ENCODE peak calls at places on chromosomes 13 and 19, in five cellular contexts. Z is HepG2, B is breast epithelium, D is thoracic aorta, C is brain microvascular endothelial cell. N is an unnamed sample.

GRCh38 chr13:95834134-95834765 is 157.3 kb downstream of the DNAJC3 start:
- DNase-seq in D (no peak), C (peak; percentile 49), Z (peak; percentile 32), B (no peak), N (peak; percentile 67)

GRCh38 chr13:36356058-36356457 is 9.9 kb upstream of the SPART start:
- DNase-seq in B (no peak), C (no peak), Z (peak; percentile 21), D (no peak), N (no peak)

GRCh38 chr19:6271251-6271650 is 8.5 kb downstream of the MLLT1 start:
- DNase-seq in Z (no peak), D (no peak), C (no peak), B (no peak), N (no peak)

GRCh38 chr13:75368167-75368566 is 113.8 kb downstream of the TBC1D4 start:
- DNase-seq in C (peak; percentile 88), Z (no peak), D (peak; percentile 14), B (no peak), N (no peak)

GRCh38 chr19:36136975-36137686 is 2.7 kb upstream of the CAPNS1 start:
- DNase-seq in C (peak; percentile 39), D (peak; percentile 61), B (peak; percentile 82), Z (no peak), N (peak; percentile 94)

GRCh38 chr19:44847144-44848035 is 1.3 kb downstream of the NECTIN2 start:
- DNase-seq in D (no peak), B (peak; percentile 88), C (peak; percentile 60), Z (peak; percentile 42), N (peak; percentile 92)

GRCh38 chr13:80131204-80131603 is 209.7 kb downstream of the SPRY2 start:
- DNase-seq in B (no peak), C (peak; percentile 75), Z (no peak), D (peak; percentile 31), N (peak; percentile 53)

GRCh38 chr19:48623556-48624066 is 4.3 kb downstream of the SPHK2 start:
- DNase-seq in Z (no peak), B (no peak), C (no peak), D (no peak), N (no peak)

GRCh38 chr19:10454267-10454666 is 33.9 kb downstream of the PDE4A start:
- DNase-seq in D (no peak), B (no peak), Z (no peak), C (no peak), N (no peak)

GRCh38 chr13:105121221-105121620 is 1414.2 kb downstream of the EFNB2 start:
- DNase-seq in D (no peak), Z (no peak), C (no peak), B (no peak), N (no peak)

GRCh38 chr13:111853766-111854165 is 213.2 kb upstream of the SOX1 start:
- DNase-seq in C (no peak), Z (no peak), D (no peak), B (no peak), N (no peak)

GRCh38 chr13:24540236-24541126 is 27.9 kb upstream of the PARP4 start:
- DNase-seq in C (no peak), B (no peak), Z (peak; percentile 2), D (no peak), N (peak; percentile 5)

GRCh38 chr19:16496613-16496983 is 404 bp downstream of the C19orf44 start:
- DNase-seq in D (peak; percentile 20), B (no peak), C (peak; percentile 62), Z (no peak), N (no peak)

GRCh38 chr13:102191951-102192461 is 209.8 kb downstream of the FGF14 start:
- DNase-seq in Z (no peak), C (peak; percentile 22), B (no peak), D (no peak), N (no peak)

GRCh38 chr19:42122691-42123607 is 9.3 kb downstream of the POU2F2 start:
- DNase-seq in Z (no peak), C (no peak), D (no peak), B (no peak), N (no peak)

GRCh38 chr19:42124386-42124901 is 7.8 kb downstream of the POU2F2 start:
- DNase-seq in D (no peak), Z (no peak), C (no peak), B (no peak), N (no peak)

GRCh38 chr19:42121666-42122069 is 10.6 kb downstream of the POU2F2 start:
- DNase-seq in B (no peak), Z (no peak), D (no peak), C (peak; percentile 79), N (no peak)

GRCh38 chr19:42125536-42125935 is 6.7 kb downstream of the POU2F2 start:
- DNase-seq in C (no peak), B (no peak), D (no peak), Z (no peak), N (no peak)

DNA sequence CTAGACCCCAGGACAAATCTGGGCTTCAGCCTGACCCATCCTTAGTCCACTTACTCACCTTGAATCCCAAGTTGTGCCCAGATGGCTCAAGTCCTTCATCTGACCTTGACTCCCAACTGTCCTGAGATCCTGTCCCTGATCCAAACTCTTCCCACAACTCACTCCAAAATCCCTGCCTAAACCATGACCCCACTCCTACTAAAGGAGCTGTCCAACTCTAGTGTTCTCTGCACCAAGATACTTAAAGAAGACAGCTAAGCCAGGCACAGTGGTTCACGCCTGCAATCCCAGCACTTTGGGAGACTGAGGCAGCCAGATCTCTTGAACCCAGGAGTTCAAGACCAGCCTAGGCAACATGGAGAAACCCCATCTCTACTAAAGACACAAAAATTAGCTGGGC is 8.5 kb downstream of the POU2F2 start:
- DNase-seq in B (no peak), Z (no peak), C (no peak), D (no peak), N (no peak)
- H3K27ac ChIP-seq in B (no peak overlapping the region), Z (no peak overlapping the region), C (no peak overlapping the region), D (no peak overlapping the region), N (peak overlapping the region; percentile 1)

DNA sequence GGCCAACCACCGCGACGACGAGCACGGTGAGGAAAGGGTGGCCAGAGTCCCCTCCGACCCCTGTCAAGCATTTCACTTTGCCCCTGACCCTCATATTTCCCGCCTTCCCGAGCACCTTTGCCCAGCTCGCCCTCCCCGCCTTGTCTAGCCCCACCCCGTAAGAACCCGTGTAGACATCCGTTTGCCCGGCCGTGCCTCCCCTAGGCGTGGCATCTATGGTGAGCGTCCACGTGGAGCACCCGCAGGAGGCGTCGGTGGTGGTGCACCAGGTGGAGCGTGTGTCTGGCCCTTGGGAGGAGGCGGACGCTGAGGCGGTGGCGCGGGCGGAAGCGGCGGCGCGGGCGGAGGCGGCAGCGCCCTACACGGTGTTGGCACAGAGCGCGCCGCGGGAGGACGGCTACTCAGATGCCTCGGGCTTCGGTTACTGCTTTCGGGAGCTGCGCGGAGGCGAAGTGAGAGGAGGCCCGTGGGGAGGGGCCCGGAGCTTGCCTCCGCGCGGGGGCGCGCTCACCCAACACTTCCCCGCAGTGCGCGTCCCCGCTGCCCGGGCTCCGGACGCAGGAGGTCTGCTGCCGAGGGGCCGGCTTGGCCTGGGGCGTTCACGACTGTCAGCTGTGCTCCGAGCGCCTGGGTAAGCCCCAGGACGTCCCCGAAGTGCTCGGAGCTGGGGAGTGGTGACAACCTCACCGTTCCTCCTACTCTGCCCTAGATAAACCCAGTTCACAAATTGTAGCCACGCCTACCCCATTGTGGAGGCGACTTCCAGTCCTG is 4.2 kb downstream of the LTBP4 start:
- DNase-seq in D (no peak), C (peak; percentile 30), Z (peak; percentile 22), B (peak; percentile 83), N (peak; percentile 96)
- H3K27me3 ChIP-seq in D (no peaks in the 10 kb centered on the region), C (no peaks in the 10 kb centered on the region), Z (peaks cover 61% of the 10 kb centered on the region), B (no peaks in the 10 kb centered on the region), N (no peaks in the 10 kb centered on the region)

DNA sequence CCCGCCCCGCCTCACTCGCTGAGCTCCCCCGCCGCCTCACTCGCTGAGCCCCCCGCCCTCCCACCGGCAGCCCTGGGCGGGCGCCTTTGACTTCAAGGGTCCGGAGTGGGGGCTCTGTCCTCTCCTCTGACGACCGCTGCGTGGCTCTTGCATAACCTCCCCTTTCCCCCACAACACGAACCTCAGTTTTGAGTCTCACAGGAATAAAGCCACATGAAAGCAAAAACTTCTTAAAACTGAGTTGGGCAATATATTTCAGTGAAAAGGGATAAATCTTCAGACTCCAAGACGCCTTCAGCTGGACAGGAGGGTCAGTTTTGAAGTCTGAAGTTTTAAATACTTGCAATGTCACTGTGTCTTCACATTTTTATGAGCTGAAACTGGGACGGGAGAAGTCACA is 70.6 kb upstream of the C13orf46 start:
- DNase-seq in B (no peak), D (no peak), C (no peak), Z (no peak), N (no peak)
- H3K27ac ChIP-seq in B (peak overlapping the region; percentile 86), D (no peak overlapping the region), C (no peak overlapping the region), Z (no peak overlapping the region), N (no peak overlapping the region)

GRCh38 chr19:38206928-38207327 is 17.1 kb downstream of the DPF1 start:
- DNase-seq in D (no peak), B (no peak), C (no peak), Z (no peak), N (no peak)
- H3K27me3 ChIP-seq in D (peaks cover 5% of the 10 kb centered on the region), B (peaks cover 4% of the 10 kb centered on the region), C (no peaks in the 10 kb centered on the region), Z (no peaks in the 10 kb centered on the region), N (no peaks in the 10 kb centered on the region)

DNA sequence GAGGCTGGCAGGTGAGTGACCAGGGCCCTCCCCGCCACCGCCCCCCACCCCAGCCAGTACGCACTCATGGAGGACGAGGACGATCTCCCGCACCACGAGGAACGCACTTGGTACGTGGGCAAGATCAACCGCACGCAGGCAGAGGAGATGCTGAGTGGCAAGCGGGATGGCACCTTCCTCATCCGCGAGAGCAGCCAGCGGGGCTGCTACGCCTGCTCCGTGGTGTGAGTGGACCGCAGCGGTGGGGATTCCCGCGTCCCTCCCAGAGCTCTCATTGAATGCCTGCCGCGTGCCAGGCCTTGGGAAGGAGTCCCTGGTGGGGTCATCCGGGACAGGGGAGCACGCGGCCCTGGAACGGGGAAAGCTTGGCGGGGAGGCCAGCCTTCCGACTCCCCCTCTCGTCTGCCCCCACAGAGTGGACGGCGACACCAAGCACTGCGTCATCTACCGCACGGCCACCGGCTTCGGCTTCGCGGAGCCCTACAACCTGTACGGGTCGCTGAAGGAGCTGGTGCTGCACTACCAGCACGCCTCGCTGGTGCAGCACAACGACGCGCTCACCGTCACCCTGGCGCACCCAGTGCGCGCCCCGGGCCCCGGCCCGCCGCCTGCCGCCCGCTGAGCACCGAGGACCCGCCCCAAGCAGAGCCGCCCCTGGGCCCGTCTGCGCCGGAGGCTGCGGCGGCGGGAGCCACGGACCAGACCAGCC is 4.8 kb upstream of the IFI30 start:
- DNase-seq in Z (no peak), B (no peak), C (no peak), D (no peak), N (no peak)
- H3K27ac ChIP-seq in Z (no peak overlapping the region), B (no peak overlapping the region), C (no peak overlapping the region), D (no peak overlapping the region), N (no peak overlapping the region)